ENCODE peak calls at places on chromosomes 12 and 14, in eight cellular contexts. Q is naive thymus-derived CD4-positive, alpha-beta T cell; H is astrocyte of the spinal cord; L is GM06990; V is HL-60; O is NCI-H526; Y is PC-3; U is myocyte. N is an unnamed sample.

GRCh38 chr12:95173392-95174251 is 43.6 kb downstream of the FGD6 start:
- DNase-seq in Q (no peak), H (peak), L (no peak), V (no peak), O (no peak), Y (no peak), U (peak), N (peak)

GRCh38 chr12:130127527-130127908 is 34.7 kb upstream of the FZD10 start:
- DNase-seq in Q (no peak), H (no peak), L (no peak), V (no peak), O (no peak), Y (no peak), U (no peak), N (no peak)

GRCh38 chr12:87302126-87302732 is 727.0 kb downstream of the C12orf50 start:
- DNase-seq in Q (no peak), H (no peak), L (no peak), V (no peak), O (no peak), Y (no peak), U (no peak), N (no peak)

GRCh38 chr12:12221560-12221959 is 45.3 kb downstream of the LRP6 start:
- DNase-seq in Q (no peak), H (no peak), L (no peak), V (no peak), O (no peak), Y (no peak), U (no peak), N (no peak)

GRCh38 chr12:13177373-13177772 is 19.2 kb upstream of the EMP1 start:
- DNase-seq in Q (no peak), H (no peak), L (no peak), V (no peak), O (no peak), Y (no peak), U (no peak), N (no peak)

GRCh38 chr14:44962573-44963528 is 861 bp downstream of the TOGARAM1 start:
- DNase-seq in Q (no peak), H (peak), L (no peak), V (peak), O (peak), Y (peak), U (peak), N (no peak)

GRCh38 chr12:68113644-68114043 is 45.9 kb downstream of the IFNG start:
- DNase-seq in Q (peak), H (no peak), L (no peak), V (peak), O (no peak), Y (peak), U (no peak), N (peak)

GRCh38 chr12:11822071-11822818 is 172.8 kb downstream of the ETV6 start:
- DNase-seq in Q (no peak), H (peak), L (peak), V (no peak), O (no peak), Y (no peak), U (peak), N (no peak)

GRCh38 chr12:105978686-105979085 is 160.1 kb downstream of the NUAK1 start:
- DNase-seq in Q (no peak), H (peak), L (no peak), V (no peak), O (no peak), Y (no peak), U (peak), N (no peak)

GRCh38 chr14:104352493-104353220 is 214.3 kb downstream of the KIF26A start:
- DNase-seq in Q (no peak), H (no peak), L (no peak), V (no peak), O (no peak), Y (no peak), U (no peak), N (no peak)

GRCh38 chr14:79369359-79370332 is 841.7 kb downstream of the DIO2 start:
- DNase-seq in Q (no peak), H (peak), L (no peak), V (no peak), O (no peak), Y (peak), U (peak), N (no peak)

GRCh38 chr12:105736498-105736897 is 402.3 kb downstream of the NUAK1 start:
- DNase-seq in Q (no peak), H (no peak), L (no peak), V (no peak), O (no peak), Y (no peak), U (no peak), N (no peak)

GRCh38 chr14:78405071-78405856 is 235.1 kb downstream of the NRXN3 start:
- DNase-seq in Q (no peak), H (no peak), L (no peak), V (no peak), O (no peak), Y (no peak), U (peak), N (peak)

GRCh38 chr12:5437122-5437521 is 5.2 kb downstream of the NTF3 start:
- DNase-seq in Q (no peak), H (no peak), L (no peak), V (no peak), O (no peak), Y (no peak), U (no peak), N (no peak)

GRCh38 chr12:55847603-55848329 is 5.0 kb upstream of the MMP19 start:
- DNase-seq in Q (no peak), H (peak), L (no peak), V (peak), O (no peak), Y (peak), U (peak), N (peak)

N was measured in BE2C.